ENCODE peak calls at places on chromosome 17, in seven cellular contexts. T is pancreas, H is PC-9, D is cardiac muscle cell, Q is OCI-LY7, F is heart right ventricle, V is neural progenitor cell. S is an unnamed sample.

GRCh38 chr17:60392845-60393702 is 1.1 kb upstream of the USP32 start:
- DNase-seq in T (peak), H (peak), D (peak), Q (peak), F (peak), V (peak), S (no peak)

GRCh38 chr17:67386965-67387551 is 10.0 kb downstream of the PITPNC1 start:
- DNase-seq in T (no peak), H (peak), D (peak), Q (peak), F (no peak), V (peak), S (no peak)

GRCh38 chr17:3888343-3889171 is 4.3 kb downstream of the CAMKK1 start:
- DNase-seq in T (no peak), H (peak), D (peak), Q (no peak), F (peak), V (peak), S (peak)

GRCh38 chr17:59476413-59476812 is 89.0 kb upstream of the DHX40 start:
- DNase-seq in T (no peak), H (no peak), D (no peak), Q (no peak), F (no peak), V (no peak), S (no peak)

GRCh38 chr17:83083368-83084201 is 4.2 kb downstream of the METRNL start:
- DNase-seq in T (no peak), H (peak), D (peak), Q (no peak), F (no peak), V (no peak), S (peak)

GRCh38 chr17:7591596-7591995 is 1.7 kb upstream of the SOX15 start:
- DNase-seq in T (no peak), H (no peak), D (no peak), Q (no peak), F (no peak), V (no peak), S (no peak)

GRCh38 chr17:27956601-27957445 is 63.7 kb upstream of the LYRM9 start:
- DNase-seq in T (peak), H (no peak), D (peak), Q (no peak), F (no peak), V (no peak), S (no peak)

GRCh38 chr17:44941712-44942331 is 5.8 kb downstream of the KIF18B start:
- DNase-seq in T (no peak), H (no peak), D (no peak), Q (no peak), F (no peak), V (no peak), S (no peak)

GRCh38 chr17:37676115-37676925 is 33.1 kb upstream of the DDX52 start:
- DNase-seq in T (no peak), H (no peak), D (peak), Q (peak), F (no peak), V (no peak), S (no peak)

GRCh38 chr17:16438173-16438556 is 22.8 kb downstream of the TRPV2 start:
- DNase-seq in T (no peak), H (no peak), D (no peak), Q (no peak), F (no peak), V (no peak), S (no peak)

GRCh38 chr17:40017422-40018080 is 2.3 kb downstream of the CSF3 start:
- DNase-seq in T (no peak), H (no peak), D (peak), Q (no peak), F (no peak), V (no peak), S (no peak)

GRCh38 chr17:38617074-38617860 is 11.5 kb upstream of the SRCIN1 start:
- DNase-seq in T (no peak), H (no peak), D (no peak), Q (no peak), F (no peak), V (no peak), S (no peak)

GRCh38 chr17:83153681-83154310 is 74.4 kb downstream of the METRNL start:
- DNase-seq in T (no peak), H (no peak), D (no peak), Q (no peak), F (no peak), V (no peak), S (no peak)

GRCh38 chr17:18185832-18186231 is 2.2 kb downstream of the ALKBH5 start:
- DNase-seq in T (no peak), H (no peak), D (no peak), Q (no peak), F (no peak), V (no peak), S (no peak)

GRCh38 chr17:19412510-19412909 is 1.5 kb downstream of the RNF112 start:
- DNase-seq in T (no peak), H (no peak), D (no peak), Q (no peak), F (no peak), V (no peak), S (no peak)

GRCh38 chr17:81635973-81636504 is 873 bp downstream of the NPLOC4 start:
- DNase-seq in T (no peak), H (no peak), D (no peak), Q (peak), F (no peak), V (no peak), S (no peak)

GRCh38 chr17:3475812-3476686 is at the start of gene ASPA:
- DNase-seq in T (no peak), H (no peak), D (no peak), Q (no peak), F (no peak), V (no peak), S (no peak)

GRCh38 chr17:28599311-28600184 is 723 bp upstream of the SPAG5 start:
- DNase-seq in T (peak), H (no peak), D (peak), Q (peak), F (peak), V (no peak), S (peak)

GRCh38 chr17:41599680-41600079 is 12.9 kb downstream of the KRT16 start:
- DNase-seq in T (no peak), H (no peak), D (no peak), Q (no peak), F (no peak), V (no peak), S (no peak)

GRCh38 chr17:20179031-20179430 is 169.9 kb downstream of the SPECC1 start:
- DNase-seq in T (no peak), H (no peak), D (no peak), Q (no peak), F (no peak), V (no peak), S (no peak)

GRCh38 chr17:75088902-75089417 is 1.2 kb downstream of the SLC16A5 start:
- DNase-seq in T (no peak), H (peak), D (no peak), Q (no peak), F (peak), V (no peak), S (no peak)

GRCh38 chr17:40553694-40554534 is 11.4 kb downstream of the CCR7 start:
- DNase-seq in T (no peak), H (no peak), D (peak), Q (peak), F (peak), V (no peak), S (no peak)

GRCh38 chr17:30238387-30239088 is 3.0 kb upstream of the SLC6A4 start:
- DNase-seq in T (no peak), H (no peak), D (no peak), Q (no peak), F (no peak), V (peak), S (no peak)

GRCh38 chr17:66717680-66718079 is 117.2 kb upstream of the CACNG5 start:
- DNase-seq in T (peak), H (no peak), D (no peak), Q (peak), F (no peak), V (no peak), S (no peak)

GRCh38 chr17:74452027-74452840 is 14.2 kb upstream of the CD300A start:
- DNase-seq in T (no peak), H (no peak), D (no peak), Q (no peak), F (no peak), V (no peak), S (no peak)

DNA sequence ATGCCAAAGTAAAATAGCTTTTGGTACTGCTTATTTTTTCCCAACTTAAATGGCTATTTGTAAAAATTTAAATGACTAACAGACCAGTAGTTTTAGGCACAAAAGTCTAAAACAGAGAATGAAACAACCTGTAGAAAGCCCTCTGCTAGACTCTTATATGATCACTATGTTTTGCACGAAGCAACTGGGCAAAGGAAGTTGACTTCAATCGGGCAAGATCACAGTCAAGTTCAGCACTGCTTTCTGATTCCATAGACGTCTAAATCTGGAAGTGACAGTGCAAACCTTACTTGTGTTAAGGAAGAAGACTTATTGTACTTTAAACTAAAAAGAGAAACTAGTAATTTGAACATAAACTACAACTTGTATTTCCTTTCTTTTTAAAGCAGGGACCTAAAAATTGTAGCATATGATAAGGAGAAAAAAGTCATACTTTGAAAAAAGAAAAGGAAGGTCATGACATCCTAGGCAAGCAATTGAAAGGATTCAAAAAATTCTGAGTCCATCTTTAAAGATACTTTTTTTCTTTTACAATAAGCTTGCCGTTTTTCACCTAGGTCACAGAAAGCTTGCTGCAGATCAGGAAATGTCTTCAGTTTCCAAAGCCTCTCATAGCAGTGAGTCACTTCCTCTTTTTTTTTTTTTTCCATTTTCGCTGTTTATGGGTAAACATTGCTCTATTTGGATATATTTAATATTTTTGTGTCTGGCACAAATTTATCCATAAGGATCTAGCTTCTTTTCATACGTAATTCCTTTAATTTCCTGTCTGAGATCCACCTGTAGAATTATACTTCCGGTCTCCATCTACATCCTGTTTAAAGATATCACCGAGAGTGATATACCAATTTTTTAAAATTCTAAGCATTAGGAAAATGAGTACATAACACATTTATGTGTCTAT is 134.8 kb downstream of the SKAP1 start:
- DNase-seq in T (no peak), H (no peak), D (peak), Q (peak), F (no peak), V (no peak), S (no peak)
- H3K27ac ChIP-seq in T (no peak), H (peak), D (no peak), Q (no peak), F (peak), V (no peak), S (no peak)

DNA sequence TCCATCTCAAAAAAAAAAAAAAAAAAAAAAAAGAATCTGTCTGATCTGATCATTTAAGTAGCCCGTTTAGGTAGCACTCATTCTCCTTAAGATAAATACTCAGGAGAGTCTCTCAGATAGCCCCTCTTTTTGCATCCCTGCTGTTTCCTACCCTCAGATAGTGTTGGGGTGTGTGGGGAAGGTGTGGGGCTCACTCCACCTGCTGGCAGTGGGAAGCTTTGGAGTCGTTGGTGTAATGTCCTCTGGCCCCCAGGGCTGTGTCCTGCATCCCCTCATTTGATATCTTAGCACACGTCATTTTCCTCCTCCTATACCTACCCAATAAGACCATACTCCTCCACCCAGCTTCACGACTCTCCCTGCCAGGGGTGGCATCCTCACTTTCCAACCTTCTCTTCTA is 20.5 kb upstream of the MYH10 start:
- DNase-seq in T (no peak), H (no peak), D (no peak), Q (no peak), F (no peak), V (no peak), S (no peak)
- TF ChIP-seq CTCF in T (no peak), H (no peak), D (no peak), Q (peak), F (no peak), V (no peak), S (no peak)

DNA sequence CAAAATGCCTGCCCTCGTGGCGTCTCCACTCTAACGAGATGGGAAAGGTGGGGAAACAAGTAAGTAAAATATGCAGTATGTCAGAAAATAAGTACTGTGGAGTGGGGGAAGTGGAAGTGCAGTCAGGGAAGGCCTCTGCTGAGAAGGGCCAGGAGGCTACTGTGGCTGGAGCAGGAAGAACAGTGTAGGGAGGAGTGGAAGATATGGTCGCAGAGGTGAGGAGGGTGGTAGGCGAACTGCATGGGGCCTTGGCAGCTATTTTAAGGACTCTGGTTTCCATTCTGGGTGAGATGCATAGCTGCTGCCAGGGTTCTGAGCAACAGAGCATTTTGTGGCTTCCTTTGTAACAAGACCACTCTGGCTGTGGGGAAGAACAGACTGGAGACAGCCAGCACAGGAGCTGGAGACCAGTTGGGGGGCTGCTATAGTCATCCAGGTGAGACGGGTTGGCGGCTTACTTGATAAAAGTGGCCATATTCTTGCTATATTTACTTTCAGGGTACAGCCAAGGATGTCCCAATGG is 42.7 kb downstream of the CYTH1 start:
- DNase-seq in T (no peak), H (no peak), D (no peak), Q (peak), F (no peak), V (no peak), S (no peak)
- H3K4me3 ChIP-seq in T (no peak), H (no peak), D (no peak), Q (peak), F (no peak), V (no peak), S (no peak)

DNA sequence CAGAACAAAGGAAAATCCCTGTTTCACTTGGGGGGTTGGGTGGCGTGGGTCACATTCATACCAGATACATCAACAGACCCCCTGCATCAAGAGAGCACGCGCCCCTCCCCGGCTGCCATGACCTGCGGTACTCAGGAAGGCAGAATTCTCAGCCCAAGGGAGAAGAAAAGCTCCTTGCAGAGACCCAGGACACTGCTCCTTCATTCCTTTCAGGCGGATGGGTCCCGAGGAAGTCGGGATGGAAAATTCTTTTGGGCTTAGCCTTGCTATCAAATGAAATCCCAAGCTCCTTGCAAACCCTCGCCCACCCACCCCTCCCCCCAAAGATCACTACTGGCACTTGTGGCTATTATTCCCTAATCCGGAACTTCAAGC is 40.6 kb downstream of the HIC1 start:
- DNase-seq in T (no peak), H (no peak), D (no peak), Q (no peak), F (no peak), V (peak), S (no peak)
- H3K27ac ChIP-seq in T (peak), H (no peak), D (peak), Q (no peak), F (peak), V (peak), S (peak)

GRCh38 chr17:80477647-80478478 is 1.5 kb upstream of the NPTX1 start:
- DNase-seq in T (no peak), H (no peak), D (peak), Q (no peak), F (peak), V (peak), S (no peak)
- TF ChIP-seq CTCF in T (no peak), H (no peak), D (peak), Q (no peak), F (peak), V (peak), S (peak)

GRCh38 chr17:47989159-47989558 is 18.2 kb downstream of the CDK5RAP3 start:
- DNase-seq in T (no peak), H (no peak), D (no peak), Q (no peak), F (no peak), V (no peak), S (no peak)
- H3K4me3 ChIP-seq in T (no peak), H (no peak), D (no peak), Q (no peak), F (no peak), V (no peak), S (no peak)

GRCh38 chr17:64007838-64008282 is 9.7 kb downstream of the PRR29 start:
- DNase-seq in T (no peak), H (no peak), D (no peak), Q (no peak), F (no peak), V (no peak), S (no peak)

GRCh38 chr17:64006361-64007088 is 8.4 kb downstream of the PRR29 start:
- DNase-seq in T (no peak), H (no peak), D (peak), Q (no peak), F (peak), V (no peak), S (no peak)

GRCh38 chr17:64008346-64008745 is 10.2 kb downstream of the PRR29 start:
- DNase-seq in T (no peak), H (no peak), D (no peak), Q (no peak), F (no peak), V (no peak), S (no peak)

GRCh38 chr17:64008830-64009229 is 10.7 kb downstream of the PRR29 start:
- DNase-seq in T (no peak), H (no peak), D (no peak), Q (no peak), F (no peak), V (no peak), S (no peak)

GRCh38 chr17:64009571-64010402 is 10.6 kb downstream of the ICAM2 start:
- DNase-seq in T (no peak), H (no peak), D (no peak), Q (no peak), F (no peak), V (no peak), S (no peak)
- H3K27ac ChIP-seq in T (no peak), H (peak), D (no peak), Q (no peak), F (peak), V (no peak), S (no peak)

DNA sequence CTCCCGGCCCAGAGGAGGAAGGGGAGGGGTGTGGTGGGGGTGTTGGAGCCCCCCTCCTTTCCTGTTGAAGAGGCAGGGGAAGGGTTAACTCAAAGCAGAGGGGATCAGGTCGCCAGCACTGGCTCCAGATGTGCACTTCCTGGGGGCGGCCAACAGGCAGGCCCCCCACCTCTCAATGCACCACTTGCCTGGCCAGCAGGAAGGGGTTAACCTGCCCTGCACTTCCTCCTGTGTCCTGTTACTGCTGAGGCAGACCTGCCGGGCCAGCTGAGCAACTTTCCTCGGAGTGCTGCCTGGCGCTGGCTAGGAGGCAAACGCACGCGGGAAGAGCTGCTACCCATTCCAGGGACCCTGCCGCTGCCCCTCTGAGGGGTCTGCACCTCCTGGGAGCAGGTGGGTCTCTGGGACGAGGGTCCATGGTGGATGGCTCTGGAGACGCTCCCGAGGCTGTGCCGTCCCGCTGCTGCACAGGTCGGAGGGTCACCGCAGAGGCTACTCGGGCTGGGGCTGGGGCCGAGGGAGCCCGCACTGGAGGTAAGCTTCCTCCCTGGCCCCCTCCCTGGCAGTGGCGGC is at the start of gene EPN3:
- DNase-seq in T (peak), H (peak), D (peak), Q (no peak), F (no peak), V (peak), S (no peak)
- TF ChIP-seq CTCF in T (no peak), H (no peak), D (no peak), Q (no peak), F (no peak), V (no peak), S (no peak)